ENCODE peak calls at places on chromosomes 7 and 10, in ten cellular contexts. One of them, this sample, is unnamed.

GRCh38 chr7:139131622-139132021 is 22.1 kb upstream of the ZC3HAV1 start:
- DNase-seq in effector CD4-positive, alpha-beta T cell: no peak
- DNase-seq in mammary epithelial cell: no peak
- DNase-seq in activated T-cell treated with anti-CD3 and anti-CD28 coated beads, Interleukin-2, amount 50 U/mL, for 1 hour: no peak
- DNase-seq in SW 1271: no peak
- DNase-seq in stimulated activated CD8-positive, alpha-beta memory T cell treated with anti-CD3 and anti-CD28 coated beads, Interleukin-7, amount 100 ng/mL, for 1 hour: no peak
- DNase-seq in SK-MEL-5: no peak
- DNase-seq in RPMI7951: no peak
- DNase-seq in activated CD4-positive, alpha-beta T cell treated with anti-CD3 and anti-CD28 coated beads, Interleukin-2, amount 50 U/mL, for 1 hour: no peak
- DNase-seq in fibroblast of mammary gland: no peak
- DNase-seq in this sample: no peak

GRCh38 chr7:101216001-101216859 is 1.2 kb downstream of the PLOD3 start:
- DNase-seq in effector CD4-positive, alpha-beta T cell: no peak
- DNase-seq in mammary epithelial cell: no peak
- DNase-seq in activated T-cell treated with anti-CD3 and anti-CD28 coated beads, Interleukin-2, amount 50 U/mL, for 1 hour: no peak
- DNase-seq in SW 1271: no peak
- DNase-seq in stimulated activated CD8-positive, alpha-beta memory T cell treated with anti-CD3 and anti-CD28 coated beads, Interleukin-7, amount 100 ng/mL, for 1 hour: no peak
- DNase-seq in SK-MEL-5: no peak
- DNase-seq in RPMI7951: no peak
- DNase-seq in activated CD4-positive, alpha-beta T cell treated with anti-CD3 and anti-CD28 coated beads, Interleukin-2, amount 50 U/mL, for 1 hour: no peak
- DNase-seq in fibroblast of mammary gland: peak
- DNase-seq in this sample: no peak

GRCh38 chr10:4243651-4244050 is 458.6 kb upstream of the KLF6 start:
- DNase-seq in effector CD4-positive, alpha-beta T cell: no peak
- DNase-seq in mammary epithelial cell: peak
- DNase-seq in activated T-cell treated with anti-CD3 and anti-CD28 coated beads, Interleukin-2, amount 50 U/mL, for 1 hour: no peak
- DNase-seq in SW 1271: peak
- DNase-seq in stimulated activated CD8-positive, alpha-beta memory T cell treated with anti-CD3 and anti-CD28 coated beads, Interleukin-7, amount 100 ng/mL, for 1 hour: no peak
- DNase-seq in SK-MEL-5: no peak
- DNase-seq in RPMI7951: peak
- DNase-seq in activated CD4-positive, alpha-beta T cell treated with anti-CD3 and anti-CD28 coated beads, Interleukin-2, amount 50 U/mL, for 1 hour: no peak
- DNase-seq in fibroblast of mammary gland: peak
- DNase-seq in this sample: no peak

GRCh38 chr10:71319800-71320392 is 837 bp downstream of the SLC29A3 start:
- DNase-seq in effector CD4-positive, alpha-beta T cell: no peak
- DNase-seq in mammary epithelial cell: no peak
- DNase-seq in activated T-cell treated with anti-CD3 and anti-CD28 coated beads, Interleukin-2, amount 50 U/mL, for 1 hour: no peak
- DNase-seq in SW 1271: no peak
- DNase-seq in stimulated activated CD8-positive, alpha-beta memory T cell treated with anti-CD3 and anti-CD28 coated beads, Interleukin-7, amount 100 ng/mL, for 1 hour: no peak
- DNase-seq in SK-MEL-5: no peak
- DNase-seq in RPMI7951: no peak
- DNase-seq in activated CD4-positive, alpha-beta T cell treated with anti-CD3 and anti-CD28 coated beads, Interleukin-2, amount 50 U/mL, for 1 hour: no peak
- DNase-seq in fibroblast of mammary gland: no peak
- DNase-seq in this sample: no peak

GRCh38 chr10:96711048-96711713 is 9.1 kb downstream of the PIK3AP1 start:
- DNase-seq in effector CD4-positive, alpha-beta T cell: no peak
- DNase-seq in mammary epithelial cell: no peak
- DNase-seq in activated T-cell treated with anti-CD3 and anti-CD28 coated beads, Interleukin-2, amount 50 U/mL, for 1 hour: no peak
- DNase-seq in SW 1271: no peak
- DNase-seq in stimulated activated CD8-positive, alpha-beta memory T cell treated with anti-CD3 and anti-CD28 coated beads, Interleukin-7, amount 100 ng/mL, for 1 hour: no peak
- DNase-seq in SK-MEL-5: no peak
- DNase-seq in RPMI7951: no peak
- DNase-seq in activated CD4-positive, alpha-beta T cell treated with anti-CD3 and anti-CD28 coated beads, Interleukin-2, amount 50 U/mL, for 1 hour: no peak
- DNase-seq in fibroblast of mammary gland: no peak
- DNase-seq in this sample: no peak

GRCh38 chr7:124351950-124352349 is 319.1 kb upstream of the TMEM229A start:
- DNase-seq in effector CD4-positive, alpha-beta T cell: no peak
- DNase-seq in mammary epithelial cell: no peak
- DNase-seq in activated T-cell treated with anti-CD3 and anti-CD28 coated beads, Interleukin-2, amount 50 U/mL, for 1 hour: no peak
- DNase-seq in SW 1271: no peak
- DNase-seq in stimulated activated CD8-positive, alpha-beta memory T cell treated with anti-CD3 and anti-CD28 coated beads, Interleukin-7, amount 100 ng/mL, for 1 hour: no peak
- DNase-seq in SK-MEL-5: no peak
- DNase-seq in RPMI7951: no peak
- DNase-seq in activated CD4-positive, alpha-beta T cell treated with anti-CD3 and anti-CD28 coated beads, Interleukin-2, amount 50 U/mL, for 1 hour: no peak
- DNase-seq in fibroblast of mammary gland: no peak
- DNase-seq in this sample: no peak

GRCh38 chr7:156986378-156986777 is 24.1 kb downstream of the MNX1 start:
- DNase-seq in effector CD4-positive, alpha-beta T cell: no peak
- DNase-seq in mammary epithelial cell: no peak
- DNase-seq in activated T-cell treated with anti-CD3 and anti-CD28 coated beads, Interleukin-2, amount 50 U/mL, for 1 hour: no peak
- DNase-seq in SW 1271: no peak
- DNase-seq in stimulated activated CD8-positive, alpha-beta memory T cell treated with anti-CD3 and anti-CD28 coated beads, Interleukin-7, amount 100 ng/mL, for 1 hour: no peak
- DNase-seq in SK-MEL-5: no peak
- DNase-seq in RPMI7951: no peak
- DNase-seq in activated CD4-positive, alpha-beta T cell treated with anti-CD3 and anti-CD28 coated beads, Interleukin-2, amount 50 U/mL, for 1 hour: no peak
- DNase-seq in fibroblast of mammary gland: no peak
- DNase-seq in this sample: no peak

GRCh38 chr7:118478931-118479330 is 254.4 kb downstream of the ANKRD7 start:
- DNase-seq in effector CD4-positive, alpha-beta T cell: no peak
- DNase-seq in mammary epithelial cell: no peak
- DNase-seq in activated T-cell treated with anti-CD3 and anti-CD28 coated beads, Interleukin-2, amount 50 U/mL, for 1 hour: no peak
- DNase-seq in SW 1271: no peak
- DNase-seq in stimulated activated CD8-positive, alpha-beta memory T cell treated with anti-CD3 and anti-CD28 coated beads, Interleukin-7, amount 100 ng/mL, for 1 hour: no peak
- DNase-seq in SK-MEL-5: no peak
- DNase-seq in RPMI7951: no peak
- DNase-seq in activated CD4-positive, alpha-beta T cell treated with anti-CD3 and anti-CD28 coated beads, Interleukin-2, amount 50 U/mL, for 1 hour: no peak
- DNase-seq in fibroblast of mammary gland: no peak
- DNase-seq in this sample: no peak

GRCh38 chr7:105015631-105015965 is 1.6 kb downstream of the KMT2E start:
- DNase-seq in effector CD4-positive, alpha-beta T cell: peak
- DNase-seq in mammary epithelial cell: no peak
- DNase-seq in activated T-cell treated with anti-CD3 and anti-CD28 coated beads, Interleukin-2, amount 50 U/mL, for 1 hour: no peak
- DNase-seq in SW 1271: peak
- DNase-seq in stimulated activated CD8-positive, alpha-beta memory T cell treated with anti-CD3 and anti-CD28 coated beads, Interleukin-7, amount 100 ng/mL, for 1 hour: no peak
- DNase-seq in SK-MEL-5: peak
- DNase-seq in RPMI7951: peak
- DNase-seq in activated CD4-positive, alpha-beta T cell treated with anti-CD3 and anti-CD28 coated beads, Interleukin-2, amount 50 U/mL, for 1 hour: peak
- DNase-seq in fibroblast of mammary gland: no peak
- DNase-seq in this sample: no peak

GRCh38 chr7:44215531-44215930 is 14.8 kb downstream of the YKT6 start:
- DNase-seq in effector CD4-positive, alpha-beta T cell: no peak
- DNase-seq in mammary epithelial cell: no peak
- DNase-seq in activated T-cell treated with anti-CD3 and anti-CD28 coated beads, Interleukin-2, amount 50 U/mL, for 1 hour: no peak
- DNase-seq in SW 1271: no peak
- DNase-seq in stimulated activated CD8-positive, alpha-beta memory T cell treated with anti-CD3 and anti-CD28 coated beads, Interleukin-7, amount 100 ng/mL, for 1 hour: no peak
- DNase-seq in SK-MEL-5: no peak
- DNase-seq in RPMI7951: no peak
- DNase-seq in activated CD4-positive, alpha-beta T cell treated with anti-CD3 and anti-CD28 coated beads, Interleukin-2, amount 50 U/mL, for 1 hour: no peak
- DNase-seq in fibroblast of mammary gland: no peak
- DNase-seq in this sample: no peak

GRCh38 chr7:2279873-2280272 is 34.4 kb downstream of the SNX8 start:
- DNase-seq in effector CD4-positive, alpha-beta T cell: no peak
- DNase-seq in mammary epithelial cell: no peak
- DNase-seq in activated T-cell treated with anti-CD3 and anti-CD28 coated beads, Interleukin-2, amount 50 U/mL, for 1 hour: no peak
- DNase-seq in SW 1271: no peak
- DNase-seq in stimulated activated CD8-positive, alpha-beta memory T cell treated with anti-CD3 and anti-CD28 coated beads, Interleukin-7, amount 100 ng/mL, for 1 hour: no peak
- DNase-seq in SK-MEL-5: no peak
- DNase-seq in RPMI7951: no peak
- DNase-seq in activated CD4-positive, alpha-beta T cell treated with anti-CD3 and anti-CD28 coated beads, Interleukin-2, amount 50 U/mL, for 1 hour: no peak
- DNase-seq in fibroblast of mammary gland: no peak
- DNase-seq in this sample: no peak

This sample was measured in esophagus squamous epithelium.